ENCODE peak calls at places on chromosome X, in nine cellular contexts. V is neural crest cell, C is DND-41, X is upper lobe of right lung, L is dorsolateral prefrontal cortex, H is hepatocyte, O is GM10248, S is astrocyte, F is ascending aorta. Q is an unnamed sample.

GRCh38 chrX:68698955-68699354 is 51.5 kb downstream of the STARD8 start:
- DNase-seq in S (no peak), X (no peak), V (no peak), F (no peak), H (peak; percentile 41), C (no peak), L (no peak), O (no peak), Q (no peak)

GRCh38 chrX:20594985-20595384 is 328.3 kb upstream of the RPS6KA3 start:
- DNase-seq in S (peak; percentile 14), V (no peak), F (no peak), X (no peak), L (no peak), O (no peak), H (no peak), C (no peak), Q (no peak)

GRCh38 chrX:135436966-135437866 is 15.5 kb downstream of the SMIM10L2A start:
- DNase-seq in O (no peak), C (no peak), L (no peak), H (no peak), F (no peak), X (no peak), V (no peak), S (no peak), Q (no peak)

GRCh38 chrX:50596056-50596455 is 125.4 kb upstream of the DGKK start:
- DNase-seq in L (no peak), F (no peak), V (no peak), H (no peak), X (no peak), O (no peak), S (no peak), C (no peak), Q (no peak)

GRCh38 chrX:9940397-9940796 is 26.8 kb upstream of the CLDN34 start:
- DNase-seq in X (no peak), V (no peak), O (no peak), C (peak; percentile 60), F (no peak), S (peak; percentile 93), H (no peak), L (peak; percentile 38), Q (peak; percentile 95)

GRCh38 chrX:6226053-6226645 is 2.5 kb downstream of the NLGN4X start:
- DNase-seq in X (no peak), C (peak; percentile 72), L (peak; percentile 16), V (peak; percentile 66), S (no peak), O (peak; percentile 9), H (peak; percentile 22), F (no peak), Q (no peak)

GRCh38 chrX:103910371-103910770 is 52.1 kb upstream of the TMSB15B start:
- DNase-seq in S (no peak), C (no peak), L (no peak), F (no peak), X (no peak), H (no peak), V (no peak), O (no peak), Q (no peak)

GRCh38 chrX:91434351-91435168 is at the start of gene PABPC5:
- DNase-seq in H (peak; percentile 89), O (no peak), L (peak; percentile 73), F (peak; percentile 87), C (no peak), X (peak; percentile 68), V (peak; percentile 85), S (peak; percentile 76), Q (no peak)

GRCh38 chrX:129733335-129733734 is 5.4 kb upstream of the XPNPEP2 start:
- DNase-seq in X (no peak), F (peak; percentile 52), H (no peak), C (peak; percentile 82), S (no peak), V (no peak), O (no peak), L (no peak), Q (no peak)

GRCh38 chrX:128518508-128518907 is 466.3 kb upstream of the ACTRT1 start:
- DNase-seq in C (no peak), F (no peak), V (no peak), H (peak; percentile 7), S (no peak), X (no peak), L (no peak), O (no peak), Q (peak; percentile 42)

GRCh38 chrX:72146527-72146926 is 14.8 kb upstream of the RTL5 start:
- DNase-seq in O (no peak), F (no peak), H (no peak), S (no peak), V (no peak), L (no peak), X (no peak), C (no peak), Q (no peak)

GRCh38 chrX:104113237-104113965 is 1.1 kb downstream of the ZCCHC18 start:
- DNase-seq in L (peak; percentile 50), C (peak; percentile 4), H (peak; percentile 63), V (peak; percentile 36), O (peak; percentile 34), F (peak; percentile 75), X (peak; percentile 64), S (peak; percentile 31), Q (peak; percentile 63)

GRCh38 chrX:17440258-17440657 is 65.3 kb downstream of the NHS start:
- DNase-seq in H (no peak), O (no peak), L (no peak), F (no peak), S (no peak), V (no peak), X (no peak), C (no peak), Q (no peak)

GRCh38 chrX:150575415-150575814 is 7.0 kb downstream of the MTM1 start:
- DNase-seq in S (peak; percentile 26), L (no peak), C (no peak), O (no peak), V (no peak), F (no peak), H (peak; percentile 16), X (no peak), Q (peak; percentile 98)

GRCh38 chrX:3244203-3244743 is 102.2 kb downstream of the MXRA5 start:
- DNase-seq in F (no peak), S (peak; percentile 93), L (no peak), H (peak; percentile 46), C (no peak), O (no peak), X (no peak), V (no peak), Q (no peak)

GRCh38 chrX:27622883-27623282 is 32.7 kb downstream of the DCAF8L2 start:
- DNase-seq in L (no peak), O (no peak), H (no peak), X (no peak), V (no peak), F (no peak), C (no peak), S (no peak), Q (no peak)

GRCh38 chrX:27619459-27619858 is 29.3 kb downstream of the DCAF8L2 start:
- DNase-seq in F (no peak), X (no peak), L (no peak), V (no peak), H (peak; percentile 6), O (no peak), C (no peak), S (peak; percentile 14), Q (no peak)

DNA sequence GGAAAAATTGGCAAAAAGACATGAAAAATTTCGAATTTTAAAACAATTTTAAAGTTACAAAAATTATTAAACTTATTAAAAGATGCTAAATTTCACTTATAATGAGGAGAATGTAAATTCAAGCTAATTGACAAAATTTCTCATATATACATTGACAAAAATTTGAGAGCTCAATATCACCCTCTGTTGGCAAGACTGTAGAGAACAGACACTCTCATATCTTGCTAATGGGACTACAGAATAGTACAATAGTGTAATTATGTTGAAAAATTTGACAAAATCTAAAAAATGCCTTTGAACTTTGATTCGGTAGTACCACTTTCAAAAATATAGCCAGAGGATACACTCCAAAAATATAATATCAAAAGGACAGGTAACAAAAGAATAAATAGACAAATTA is 29.8 kb downstream of the DCAF8L2 start:
- DNase-seq in C (no peak), H (peak; percentile 7), O (no peak), F (no peak), V (no peak), S (no peak), X (no peak), L (no peak), Q (peak; percentile 47)
- TF ChIP-seq CTCF in C (peak; percentile 57), H (peak; percentile 36), O (peak; percentile 26), F (no peak), V (peak; percentile 63), S (peak; percentile 26), X (peak; percentile 9), L (peak; percentile 42), Q (peak; percentile 42)

GRCh38 chrX:75038925-75039324 is 113.7 kb upstream of the NEXMIF start:
- DNase-seq in X (no peak), F (no peak), L (no peak), V (no peak), S (peak; percentile 2), O (no peak), H (no peak), C (peak; percentile 8), Q (peak; percentile 8)
- TF ChIP-seq CTCF in X (peak; percentile 25), F (no peak), L (peak; percentile 23), V (peak; percentile 17), S (no peak), O (peak; percentile 28), H (no peak), C (peak; percentile 46), Q (no peak)

GRCh38 chrX:102837843-102838242 is 99.2 kb upstream of the RAB40AL start:
- DNase-seq in V (no peak), H (no peak), L (no peak), C (no peak), F (no peak), S (no peak), O (no peak), X (no peak), Q (no peak)

GRCh38 chrX:102845020-102845419 is 92.1 kb upstream of the RAB40AL start:
- DNase-seq in F (no peak), H (no peak), S (no peak), V (no peak), O (no peak), X (no peak), C (no peak), L (no peak), Q (no peak)

GRCh38 chrX:102835504-102836146 is 101.4 kb upstream of the RAB40AL start:
- DNase-seq in X (no peak), L (no peak), F (no peak), V (no peak), O (no peak), H (peak; percentile 19), S (no peak), C (peak; percentile 23), Q (peak; percentile 32)

GRCh38 chrX:102841706-102842003 is 95.4 kb upstream of the RAB40AL start:
- DNase-seq in S (no peak), O (no peak), X (no peak), V (no peak), L (no peak), C (no peak), H (no peak), F (no peak), Q (no peak)

GRCh38 chrX:102840871-102841705 is 96.0 kb upstream of the RAB40AL start:
- DNase-seq in X (no peak), L (no peak), V (no peak), F (no peak), O (no peak), C (no peak), H (peak; percentile 11), S (no peak), Q (peak; percentile 13)
- TF ChIP-seq CTCF in X (no peak), L (no peak), V (peak; percentile 20), F (no peak), O (no peak), C (peak; percentile 24), H (no peak), S (no peak), Q (no peak)

GRCh38 chrX:136607236-136607635 is 40.7 kb upstream of the CD40LG start:
- DNase-seq in C (no peak), O (no peak), L (no peak), S (no peak), V (no peak), H (no peak), X (no peak), F (no peak), Q (no peak)

GRCh38 chrX:136608295-136608933 is 39.5 kb upstream of the CD40LG start:
- DNase-seq in H (no peak), S (no peak), C (peak; percentile 55), V (no peak), L (peak; percentile 5), X (peak; percentile 61), O (peak; percentile 22), F (no peak), Q (peak; percentile 34)
- TF ChIP-seq CTCF in H (peak; percentile 25), S (no peak), C (peak; percentile 59), V (peak; percentile 25), L (peak; percentile 43), X (peak; percentile 23), O (peak; percentile 17), F (peak; percentile 15), Q (peak; percentile 20)

Q was measured in MCF 10A.